ENCODE peak calls at places on chromosomes 4 and X, in nine cellular contexts. X, Q, O, B, S, R, J, A and D are unnamed samples.

GRCh38 chr4:10417720-10418119 is 39.5 kb downstream of the ZNF518B start:
- DNase-seq in X (no peak), Q (no peak), O (no peak), B (no peak), S (no peak), R (no peak), J (no peak), A (no peak), D (no peak)

GRCh38 chrX:21972721-21973120 is 32.2 kb downstream of the SMS start:
- DNase-seq in X (no peak), Q (no peak), O (no peak), B (no peak), S (no peak), R (no peak), J (peak; percentile 41), A (peak; percentile 65), D (no peak)

GRCh38 chr4:122827899-122828601 is 1.4 kb downstream of the FGF2 start:
- DNase-seq in X (no peak), Q (peak; percentile 48), O (no peak), B (peak; percentile 68), S (peak; percentile 85), R (no peak), J (peak; percentile 18), A (peak; percentile 74), D (peak; percentile 89)

GRCh38 chr4:12928751-12929150 is 555.4 kb downstream of the RAB28 start:
- DNase-seq in X (no peak), Q (no peak), O (no peak), B (no peak), S (no peak), R (no peak), J (no peak), A (no peak), D (no peak)

GRCh38 chrX:39438603-39439602 is 637.6 kb downstream of the MID1IP1 start:
- DNase-seq in X (no peak), Q (no peak), O (no peak), B (no peak), S (peak; percentile 30), R (no peak), J (no peak), A (no peak), D (no peak)

GRCh38 chr4:153533387-153533786 is 67.2 kb downstream of the TMEM131L start:
- DNase-seq in X (no peak), Q (no peak), O (no peak), B (no peak), S (no peak), R (no peak), J (no peak), A (no peak), D (no peak)

GRCh38 chr4:55303818-55304217 is 42.2 kb upstream of the SRD5A3 start:
- DNase-seq in X (no peak), Q (peak; percentile 36), O (peak; percentile 33), B (peak; percentile 74), S (no peak), R (no peak), J (peak; percentile 58), A (peak; percentile 58), D (no peak)

GRCh38 chr4:176778063-176778462 is 14.7 kb downstream of the VEGFC start:
- DNase-seq in X (no peak), Q (peak; percentile 73), O (no peak), B (peak; percentile 40), S (no peak), R (no peak), J (no peak), A (peak; percentile 82), D (no peak)

GRCh38 chrX:49276671-49277519 is 7.3 kb downstream of the PPP1R3F start:
- DNase-seq in X (no peak), Q (no peak), O (no peak), B (no peak), S (no peak), R (no peak), J (no peak), A (no peak), D (no peak)

GRCh38 chr4:56821394-56822263 is at the start of gene SPINK2:
- DNase-seq in X (peak; percentile 35), Q (no peak), O (no peak), B (no peak), S (peak; percentile 87), R (peak; percentile 16), J (peak; percentile 66), A (no peak), D (peak; percentile 50)

GRCh38 chr4:48475770-48476169 is 7.4 kb upstream of the SLC10A4 start:
- DNase-seq in X (no peak), Q (no peak), O (no peak), B (no peak), S (no peak), R (no peak), J (no peak), A (no peak), D (no peak)

GRCh38 chr4:141657550-141657949 is 21.2 kb downstream of the IL15 start:
- DNase-seq in X (no peak), Q (no peak), O (no peak), B (no peak), S (no peak), R (no peak), J (no peak), A (no peak), D (no peak)

GRCh38 chr4:141656031-141656430 is 19.6 kb downstream of the IL15 start:
- DNase-seq in X (no peak), Q (no peak), O (no peak), B (no peak), S (no peak), R (no peak), J (no peak), A (no peak), D (no peak)

GRCh38 chr4:141658316-141658715 is 21.9 kb downstream of the IL15 start:
- DNase-seq in X (no peak), Q (no peak), O (no peak), B (no peak), S (no peak), R (no peak), J (no peak), A (no peak), D (no peak)

GRCh38 chr4:141652161-141652778 is 15.9 kb downstream of the IL15 start:
- DNase-seq in X (no peak), Q (peak; percentile 30), O (no peak), B (no peak), S (no peak), R (no peak), J (no peak), A (peak; percentile 96), D (no peak)

DNA sequence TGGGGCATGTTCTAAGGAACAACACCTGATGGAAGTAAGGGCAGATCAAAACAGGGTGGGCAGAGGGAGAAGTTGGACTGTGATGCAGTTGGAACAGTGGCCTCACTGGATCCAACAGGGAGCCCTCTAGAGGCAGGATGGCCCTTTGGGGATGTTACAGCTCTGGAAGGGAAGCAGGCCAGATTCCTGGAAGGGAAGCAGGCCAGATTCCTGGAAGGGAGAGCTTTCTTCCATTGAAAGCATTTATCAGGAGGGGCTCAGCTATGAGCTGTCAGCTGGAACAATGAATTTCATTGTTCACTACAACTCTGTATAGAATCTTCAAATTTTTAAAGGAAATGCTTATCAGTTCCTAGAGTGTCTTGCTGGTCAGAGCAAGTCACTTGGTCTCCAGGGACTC is 17.7 kb downstream of the IL15 start:
- DNase-seq in X (peak; percentile 46), Q (no peak), O (peak; percentile 59), B (no peak), S (peak; percentile 77), R (peak; percentile 16), J (peak; percentile 44), A (peak; percentile 23), D (no peak)
- TF ChIP-seq CTCF in X (peak; percentile 34), Q (peak; percentile 40), O (peak; percentile 31), B (peak; percentile 75), S (peak; percentile 68), R (peak; percentile 42), J (no peak), A (peak; percentile 50), D (peak; percentile 24)

DNA sequence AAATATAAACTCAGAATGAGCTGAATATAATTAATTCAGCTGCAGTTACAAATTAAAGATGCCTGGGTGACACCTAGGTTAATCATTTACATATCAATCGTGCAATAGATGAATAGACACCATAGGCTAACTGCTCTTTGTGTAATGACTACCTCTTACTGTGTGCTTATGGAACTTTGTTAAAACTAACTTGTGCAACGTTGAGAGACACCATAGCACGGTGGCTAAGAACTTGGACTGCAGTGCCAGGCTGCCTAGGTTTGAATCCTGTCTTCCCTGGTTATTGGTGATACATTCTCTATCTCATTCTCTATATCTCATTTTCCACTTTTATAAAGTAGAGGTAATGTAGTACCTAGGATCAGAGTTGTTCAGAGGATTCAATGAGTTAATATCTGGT is 46.9 kb downstream of the SMAD1 start:
- DNase-seq in X (no peak), Q (no peak), O (no peak), B (no peak), S (no peak), R (no peak), J (peak; percentile 3), A (no peak), D (no peak)
- TF ChIP-seq CTCF in X (no peak), Q (no peak), O (no peak), B (no peak), S (no peak), R (no peak), J (no peak), A (no peak), D (no peak)

DNA sequence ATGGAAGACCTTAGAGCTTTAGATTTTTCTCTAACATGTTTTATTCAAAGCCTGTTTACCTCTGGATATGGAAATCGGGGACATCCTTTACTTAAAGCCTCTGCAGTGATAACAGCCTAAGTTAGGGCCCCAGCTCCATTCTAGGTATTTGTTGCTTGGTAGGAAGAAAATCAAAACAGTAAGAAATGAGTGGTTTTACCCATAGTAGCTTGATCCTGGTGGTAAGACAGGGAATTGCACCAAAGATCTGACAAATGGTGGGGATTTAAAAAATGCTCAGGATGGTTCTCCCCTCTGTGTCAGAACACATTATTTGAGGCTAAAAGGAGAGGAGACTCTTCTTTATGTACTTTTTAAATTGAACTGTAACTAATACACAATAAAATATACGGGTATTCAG is 52.4 kb downstream of the AFF2 start:
- DNase-seq in X (no peak), Q (no peak), O (no peak), B (no peak), S (no peak), R (no peak), J (no peak), A (no peak), D (peak; percentile 3)
- TF ChIP-seq CTCF in X (no peak), Q (no peak), O (no peak), B (peak; percentile 23), S (peak; percentile 42), R (peak; percentile 44), J (peak; percentile 17), A (peak; percentile 25), D (no peak)

GRCh38 chr4:76806757-76807156 is 91.2 kb downstream of the SOWAHB start:
- DNase-seq in X (no peak), Q (no peak), O (no peak), B (peak; percentile 15), S (no peak), R (no peak), J (no peak), A (no peak), D (no peak)

GRCh38 chr4:76813070-76813469 is 84.9 kb downstream of the SOWAHB start:
- DNase-seq in X (no peak), Q (no peak), O (no peak), B (no peak), S (no peak), R (no peak), J (no peak), A (no peak), D (no peak)

GRCh38 chr4:76806336-76806735 is 91.6 kb downstream of the SOWAHB start:
- DNase-seq in X (no peak), Q (no peak), O (no peak), B (no peak), S (no peak), R (no peak), J (no peak), A (no peak), D (no peak)

GRCh38 chr4:76809594-76810305 is 88.2 kb downstream of the SOWAHB start:
- DNase-seq in X (peak; percentile 72), Q (peak; percentile 88), O (no peak), B (peak; percentile 26), S (no peak), R (no peak), J (no peak), A (peak; percentile 68), D (no peak)

GRCh38 chr4:76811604-76812412 is 86.1 kb downstream of the SOWAHB start:
- DNase-seq in X (no peak), Q (peak; percentile 30), O (peak; percentile 65), B (no peak), S (peak; percentile 28), R (no peak), J (no peak), A (peak; percentile 37), D (no peak)
- TF ChIP-seq CTCF in X (no peak), Q (no peak), O (no peak), B (no peak), S (no peak), R (no peak), J (no peak), A (no peak), D (no peak)